ENCODE peak calls at places on chromosome 22, in nine cellular contexts. K is testis, S is brain microvascular endothelial cell, O is PC-3, I is cardiac muscle cell, N is lower leg skin, D is tibial nerve, A is fibroblast of lung, J is kidney epithelial cell. L is an unnamed sample.

GRCh38 chr22:33049125-33049729 is 9.0 kb downstream of the SYN3 start:
- DNase-seq in K (peak; percentile 88), S (peak; percentile 61), A (peak; percentile 77), O (peak; percentile 44), J (peak; percentile 18), D (peak; percentile 61), N (peak; percentile 93), I (peak; percentile 87), L (peak; percentile 53)

GRCh38 chr22:23531966-23532735 is 47.9 kb downstream of the IGLL1 start:
- DNase-seq in D (no peak), O (no peak), I (no peak), N (no peak), K (no peak), J (no peak), S (no peak), A (no peak), L (no peak)

GRCh38 chr22:46010177-46010867 is 33.4 kb upstream of the WNT7B start:
- DNase-seq in I (peak; percentile 33), J (peak; percentile 61), D (no peak), N (no peak), O (peak; percentile 80), S (no peak), A (no peak), K (no peak), L (no peak)

GRCh38 chr22:39360674-39361413 is 11.1 kb downstream of the SYNGR1 start:
- DNase-seq in K (no peak), I (no peak), S (no peak), J (peak; percentile 21), O (no peak), N (no peak), A (no peak), D (no peak), L (no peak)

GRCh38 chr22:29476116-29476515 is 3.9 kb upstream of the NEFH start:
- DNase-seq in K (no peak), O (no peak), I (no peak), S (no peak), J (no peak), D (no peak), N (no peak), A (no peak), L (no peak)

GRCh38 chr22:25759825-25760231 is 17.8 kb downstream of the MYO18B start:
- DNase-seq in J (peak; percentile 92), N (no peak), K (no peak), D (no peak), I (peak; percentile 95), O (peak; percentile 4), A (peak; percentile 95), S (peak; percentile 96), L (no peak)

GRCh38 chr22:35486116-35486631 is 54.5 kb upstream of the RASD2 start:
- DNase-seq in A (no peak), O (no peak), S (no peak), D (no peak), N (no peak), J (no peak), I (no peak), K (no peak), L (no peak)

GRCh38 chr22:32810241-32811133 is 9.0 kb downstream of the TIMP3 start:
- DNase-seq in A (peak; percentile 59), D (no peak), S (no peak), I (peak; percentile 46), O (peak; percentile 1), N (no peak), K (no peak), J (no peak), L (no peak)

GRCh38 chr22:40628354-40629042 is 8.0 kb downstream of the MRTFA start:
- DNase-seq in S (no peak), D (no peak), A (peak; percentile 52), J (peak; percentile 70), I (peak; percentile 58), N (no peak), O (peak; percentile 53), K (no peak), L (no peak)

GRCh38 chr22:45671783-45672563 is at the start of gene ATXN10:
- DNase-seq in O (peak; percentile 61), K (peak; percentile 81), I (peak; percentile 78), N (peak; percentile 89), S (peak; percentile 37), J (no peak), A (peak; percentile 71), D (no peak), L (peak; percentile 85)

GRCh38 chr22:47061226-47061625 is 298.8 kb downstream of the TBC1D22A start:
- DNase-seq in N (peak; percentile 75), I (no peak), J (no peak), A (no peak), O (no peak), K (no peak), S (no peak), D (no peak), L (no peak)

GRCh38 chr22:46421272-46421671 is 85.8 kb downstream of the TRMU start:
- DNase-seq in I (no peak), J (peak; percentile 34), A (no peak), K (no peak), S (no peak), D (no peak), O (no peak), N (no peak), L (no peak)

GRCh38 chr22:29780781-29781676 is 13.9 kb downstream of the UQCR10 start:
- DNase-seq in A (peak; percentile 52), J (peak; percentile 79), K (no peak), I (peak; percentile 83), O (peak; percentile 80), N (no peak), S (peak; percentile 85), D (no peak), L (no peak)

GRCh38 chr22:18983120-18983651 is 47.1 kb upstream of the PRODH start:
- DNase-seq in A (no peak), S (no peak), K (no peak), I (no peak), D (no peak), O (no peak), J (no peak), N (peak; percentile 28), L (no peak)

GRCh38 chr22:35638408-35638807 is 9.8 kb upstream of the APOL6 start:
- DNase-seq in A (peak; percentile 95), I (peak; percentile 90), J (no peak), K (peak; percentile 66), N (peak; percentile 97), D (peak; percentile 81), S (no peak), O (no peak), L (peak; percentile 58)

GRCh38 chr22:30392661-30393321 is 4.0 kb upstream of the SEC14L2 start:
- DNase-seq in K (no peak), N (no peak), O (no peak), J (no peak), S (no peak), D (no peak), I (no peak), A (no peak), L (no peak)

GRCh38 chr22:25119609-25120008 is 80.0 kb upstream of the CRYBB3 start:
- DNase-seq in I (no peak), S (no peak), K (no peak), D (no peak), A (no peak), N (no peak), J (no peak), O (no peak), L (no peak)

GRCh38 chr22:39097098-39098020 is at the start of gene APOBEC3H:
- DNase-seq in D (no peak), N (no peak), O (peak; percentile 18), S (no peak), K (peak; percentile 57), A (no peak), J (no peak), I (peak; percentile 6), L (no peak)

GRCh38 chr22:29200901-29201300 is 4.8 kb upstream of the EMID1 start:
- DNase-seq in A (no peak), I (no peak), D (no peak), O (no peak), S (no peak), N (no peak), J (no peak), K (no peak), L (no peak)

GRCh38 chr22:19820880-19821522 is 33.7 kb downstream of the GNB1L start:
- DNase-seq in D (no peak), I (no peak), A (no peak), N (peak; percentile 78), J (no peak), K (peak; percentile 11), S (no peak), O (no peak), L (peak; percentile 36)

GRCh38 chr22:22462813-22463567 is 45.6 kb downstream of the ZNF280B start:
- DNase-seq in D (no peak), N (no peak), K (no peak), J (no peak), S (no peak), I (peak; percentile 4), A (no peak), O (peak; percentile 30), L (no peak)
- TF ChIP-seq CTCF in D (no peak), N (no peak), K (no peak), J (peak; percentile 27), S (peak; percentile 40), I (peak; percentile 37), A (peak; percentile 30), O (peak; percentile 57), L (no peak)

GRCh38 chr22:48748113-48748859 is 1079.4 kb downstream of the BRD1 start:
- DNase-seq in D (no peak), O (no peak), J (no peak), K (peak; percentile 7), S (no peak), I (no peak), A (no peak), N (peak; percentile 70), L (no peak)
- TF ChIP-seq CTCF in D (no peak), O (no peak), J (no peak), K (no peak), S (no peak), I (no peak), A (no peak), N (no peak), L (no peak)

DNA sequence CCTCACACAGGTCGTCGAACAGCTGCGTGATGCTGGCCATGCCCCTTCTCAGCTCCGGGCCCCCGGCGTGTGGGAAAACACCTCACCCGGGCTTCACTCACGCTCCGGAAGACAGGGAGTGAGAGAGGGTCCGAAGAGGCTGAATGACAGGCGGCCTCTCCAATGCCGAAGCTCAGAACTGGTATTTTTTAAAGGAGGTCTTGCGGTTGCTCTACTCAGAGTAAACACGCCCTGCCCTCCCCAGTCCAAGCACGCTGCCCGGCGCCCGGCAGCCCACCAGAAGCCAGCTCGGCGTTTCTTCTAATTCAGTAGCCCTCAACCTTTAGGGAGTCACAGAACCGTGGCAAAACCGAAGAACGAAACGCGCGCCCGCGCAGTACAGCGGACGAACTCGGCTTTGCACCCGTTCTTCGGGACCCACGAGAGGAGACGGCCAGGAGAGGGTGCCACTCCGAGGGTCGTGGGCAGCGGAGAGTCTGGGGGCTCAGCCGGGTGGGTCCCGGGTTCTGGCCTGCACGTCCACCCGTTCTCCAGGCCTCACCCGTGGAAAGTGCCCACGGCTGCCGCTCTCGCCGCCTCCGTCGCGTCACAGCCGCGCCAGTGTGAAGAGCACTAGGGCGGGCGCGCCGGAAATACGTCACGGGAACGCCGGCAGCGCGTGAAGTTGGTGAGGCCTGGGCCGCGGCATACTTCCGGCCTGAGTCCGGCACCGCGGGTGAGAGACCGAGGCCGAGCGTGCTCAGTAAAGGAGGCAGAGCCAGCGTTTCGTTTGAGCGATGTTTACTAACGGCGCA is at the start of gene TUBGCP6:
- DNase-seq in A (peak; percentile 91), N (peak; percentile 99), O (peak; percentile 87), I (peak; percentile 95), S (peak; percentile 88), D (peak; percentile 89), K (peak; percentile 98), J (peak; percentile 64), L (peak; percentile 91)
- TF ChIP-seq CTCF in A (no peak), N (no peak), O (no peak), I (peak; percentile 6), S (peak; percentile 56), D (no peak), K (no peak), J (peak; percentile 18), L (no peak)

GRCh38 chr22:42277988-42278776 is 7.7 kb upstream of the TCF20 start:
- DNase-seq in N (peak; percentile 70), J (no peak), A (peak; percentile 11), S (no peak), O (no peak), K (no peak), I (peak; percentile 22), D (no peak), L (no peak)
- TF ChIP-seq CTCF in N (no peak), J (peak; percentile 10), A (peak; percentile 32), S (peak; percentile 49), O (no peak), K (no peak), I (peak; percentile 20), D (no peak), L (no peak)